ENCODE peak calls at places on chromosomes 2 and 18, in four cellular contexts. G, Q, T and E are unnamed samples.

GRCh38 chr2:33681333-33681732 is 82.2 kb upstream of the FAM98A start:
- DNase-seq in G (no peak), Q (no peak), T (no peak), E (no peak)

GRCh38 chr2:148577845-148578492 is 66.6 kb upstream of the EPC2 start:
- DNase-seq in G (no peak), Q (no peak), T (no peak), E (no peak)

GRCh38 chr2:9215680-9216079 is 9.1 kb downstream of the ASAP2 start:
- DNase-seq in G (no peak), Q (no peak), T (no peak), E (no peak)

GRCh38 chr2:161090401-161090800 is 69.8 kb upstream of the TANK start:
- DNase-seq in G (peak; percentile 47), Q (peak; percentile 7), T (no peak), E (no peak)

GRCh38 chr18:61333746-61334490 is 688 bp downstream of the CDH20 start:
- DNase-seq in G (no peak), Q (no peak), T (no peak), E (no peak)

GRCh38 chr18:32529737-32530420 is 59.2 kb upstream of the GAREM1 start:
- DNase-seq in G (no peak), Q (no peak), T (no peak), E (no peak)

GRCh38 chr18:74517236-74517630 is 17.1 kb upstream of the CNDP1 start:
- DNase-seq in G (no peak), Q (no peak), T (no peak), E (no peak)

GRCh38 chr18:25253779-25254178 is 98.2 kb downstream of the ZNF521 start:
- DNase-seq in G (no peak), Q (no peak), T (no peak), E (no peak)

GRCh38 chr2:160207804-160208661 is 8.0 kb upstream of the ITGB6 start:
- DNase-seq in G (peak; percentile 50), Q (no peak), T (peak; percentile 70), E (peak; percentile 94)

GRCh38 chr2:215794829-215795546 is 218.4 kb downstream of the MREG start:
- DNase-seq in G (no peak), Q (no peak), T (no peak), E (no peak)
- TF ChIP-seq CTCF in G (no peak), Q (no peak), T (no peak), E (no peak)

DNA sequence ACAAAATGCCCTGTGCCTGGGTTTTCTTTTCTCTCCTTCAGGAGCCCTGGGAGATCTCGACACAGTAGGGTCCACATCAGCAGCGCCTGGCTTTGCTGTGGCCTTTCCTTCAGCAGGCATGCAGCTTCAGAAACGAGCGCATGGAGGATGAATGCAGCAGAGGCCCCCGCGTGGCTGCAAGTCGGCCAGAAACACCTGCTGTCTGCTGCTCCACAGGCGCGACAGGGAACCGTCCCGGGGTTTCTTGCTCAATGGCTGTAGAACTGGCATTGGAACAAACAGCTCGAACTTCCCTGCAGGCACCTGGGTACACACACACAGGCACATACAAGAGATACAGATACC is 65.7 kb upstream of the SH3RF3 start:
- DNase-seq in G (no peak), Q (no peak), T (no peak), E (no peak)
- TF ChIP-seq CTCF in G (no peak), Q (no peak), T (no peak), E (no peak)

GRCh38 chr2:216008387-216008786 is 5.0 kb downstream of the MREG start:
- DNase-seq in G (no peak), Q (no peak), T (no peak), E (no peak)
- TF ChIP-seq CTCF in G (no peak), Q (peak; percentile 17), T (no peak), E (no peak)

GRCh38 chr2:206260427-206261012 is 13.9 kb upstream of the ZDBF2 start:
- DNase-seq in G (no peak), Q (no peak), T (no peak), E (no peak)
- TF ChIP-seq CTCF in G (peak; percentile 27), Q (peak; percentile 49), T (no peak), E (no peak)

DNA sequence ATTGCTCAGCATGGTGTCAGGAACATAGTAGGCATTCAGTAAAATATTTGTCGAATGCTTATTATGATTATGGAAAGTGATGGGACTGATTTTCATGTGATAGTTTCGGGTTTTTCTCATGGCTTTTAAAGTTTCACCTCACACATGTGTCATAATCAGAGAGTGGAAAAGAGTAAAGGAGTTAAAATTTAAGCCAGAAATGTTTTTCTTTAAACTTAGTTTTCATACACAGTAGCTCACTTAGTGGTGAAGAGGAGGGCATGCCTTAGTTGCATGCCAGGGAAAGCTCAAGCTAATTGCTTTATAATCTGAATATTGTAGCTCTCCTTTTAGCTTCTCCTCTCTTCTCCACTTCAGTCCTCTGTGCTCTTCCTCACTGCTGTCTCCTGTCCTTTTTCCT is 38.0 kb downstream of the EHBP1 start:
- DNase-seq in G (no peak), Q (no peak), T (no peak), E (no peak)
- TF ChIP-seq CTCF in G (no peak), Q (no peak), T (no peak), E (no peak)

GRCh38 chr18:70931942-70932814 is 643.3 kb downstream of the SOCS6 start:
- DNase-seq in G (no peak), Q (peak; percentile 9), T (no peak), E (no peak)
- TF ChIP-seq CTCF in G (no peak), Q (peak; percentile 70), T (no peak), E (no peak)

DNA sequence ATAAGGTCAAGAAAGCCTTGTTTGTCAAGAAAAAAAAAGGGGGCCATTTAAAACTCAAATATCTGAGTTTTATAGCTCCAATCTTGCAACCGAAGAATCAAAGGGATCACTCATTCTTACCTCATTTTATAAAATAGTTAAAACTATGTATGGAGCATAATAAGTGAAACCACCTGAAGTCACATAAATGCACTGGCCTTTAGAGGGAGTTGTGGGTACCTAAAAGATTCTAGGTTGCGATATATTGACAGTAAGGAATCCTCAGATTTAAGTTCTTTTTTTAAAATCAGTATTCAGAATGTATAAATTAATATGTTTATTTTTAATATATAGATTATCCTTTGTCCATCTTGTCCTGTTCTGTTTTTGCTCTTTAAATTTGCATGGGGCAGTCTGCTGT is 3.4 kb downstream of the ARHGAP28 start:
- DNase-seq in G (no peak), Q (no peak), T (no peak), E (no peak)
- TF ChIP-seq CTCF in G (no peak), Q (no peak), T (no peak), E (no peak)

DNA sequence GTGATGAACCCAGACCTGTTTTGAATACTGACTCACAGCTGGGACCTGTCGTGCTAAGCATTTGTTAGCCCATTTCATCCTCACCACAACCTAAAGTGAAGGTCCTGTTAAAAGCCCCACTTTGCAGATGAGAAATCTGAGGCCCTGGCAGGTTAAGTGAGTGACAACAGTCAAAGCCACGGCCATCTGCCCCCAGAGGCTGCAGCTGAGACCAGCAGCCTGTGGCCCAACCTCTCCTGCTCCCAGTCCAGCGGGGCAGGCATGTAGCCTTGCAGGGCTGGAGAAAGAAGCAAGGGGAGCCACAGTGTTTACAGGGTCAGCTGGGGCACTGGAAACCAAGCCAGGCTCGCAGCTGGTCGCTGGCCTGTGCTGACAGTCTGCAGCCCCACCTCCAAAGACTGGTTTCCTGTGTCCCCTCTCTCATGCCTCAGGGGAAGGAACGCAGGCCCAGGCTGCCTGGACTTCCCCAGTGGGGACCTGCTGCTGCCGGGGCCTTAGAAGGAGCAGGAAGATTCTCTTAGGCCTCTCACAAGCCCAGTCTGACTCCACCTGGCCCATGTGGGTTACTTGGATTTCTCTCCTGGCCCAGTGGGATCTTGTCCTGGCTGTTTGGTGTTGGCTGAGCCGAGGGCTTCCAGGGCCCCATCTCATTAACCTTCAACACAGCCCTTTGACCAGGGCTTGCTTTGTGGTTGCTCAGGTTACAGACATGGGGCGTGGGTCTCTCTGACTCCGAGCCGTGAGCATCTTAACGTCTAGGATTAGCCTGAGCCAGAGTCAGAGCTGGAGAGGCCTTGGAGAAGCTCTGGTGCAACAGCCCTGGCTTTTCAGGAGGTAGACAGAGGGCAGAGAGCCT is 1.7 kb downstream of the INPP5D start:
- DNase-seq in G (no peak), Q (peak; percentile 66), T (peak; percentile 52), E (peak; percentile 10)
- TF ChIP-seq CTCF in G (peak; percentile 44), Q (peak; percentile 42), T (no peak), E (no peak)

GRCh38 chr18:76846217-76846616 is 23.9 kb downstream of the ZNF236 start:
- DNase-seq in G (no peak), Q (no peak), T (no peak), E (no peak)

GRCh38 chr18:76844742-76845477 is 22.6 kb downstream of the ZNF236 start:
- DNase-seq in G (no peak), Q (no peak), T (no peak), E (no peak)

GRCh38 chr18:76844144-76844543 is 21.8 kb downstream of the ZNF236 start:
- DNase-seq in G (no peak), Q (no peak), T (no peak), E (no peak)

GRCh38 chr18:76850112-76850511 is 27.8 kb downstream of the ZNF236 start:
- DNase-seq in G (no peak), Q (no peak), T (no peak), E (no peak)

DNA sequence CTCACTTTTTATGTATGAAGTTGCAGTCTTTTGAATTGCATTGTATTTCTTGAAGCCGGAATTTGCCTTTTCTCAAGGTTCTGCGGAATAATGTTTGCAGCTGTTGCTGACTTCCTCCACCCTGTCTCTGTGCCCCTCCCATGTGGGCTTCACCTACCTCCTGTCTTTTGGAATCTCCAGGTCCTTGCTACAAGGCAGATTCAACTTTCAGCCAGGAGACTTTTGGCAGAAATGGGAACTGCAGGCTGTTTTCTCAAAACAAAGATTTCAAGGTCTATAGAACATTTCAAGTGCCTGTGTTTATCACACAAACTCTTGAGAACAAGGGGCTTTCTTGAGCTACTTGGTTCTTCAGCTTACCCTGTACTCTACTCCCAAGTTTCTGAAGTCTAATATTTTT is 25.6 kb downstream of the ZNF236 start:
- DNase-seq in G (no peak), Q (no peak), T (no peak), E (peak; percentile 30)
- TF ChIP-seq CTCF in G (no peak), Q (no peak), T (no peak), E (peak; percentile 59)